ENCODE peak calls at places on chromosomes 12 and 14, in four cellular contexts. L is iPS DF 6.9, M is mammary epithelial cell, Z is ascending aorta. S is an unnamed sample. For H3K4me1, the result is how much of the 10 kb centered on the place peaks cover.

GRCh38 chr14:89537911-89538310 is 120.9 kb upstream of the FOXN3 start:
- DNase-seq in L (no peak), Z (no peak), M (no peak), S (no peak)

GRCh38 chr14:100160534-100160916 is 1.1 kb upstream of the DEGS2 start:
- DNase-seq in M (no peak), L (no peak), Z (no peak), S (no peak)

GRCh38 chr14:93104961-93105360 is 10.8 kb downstream of the ITPK1 start:
- DNase-seq in M (no peak), Z (no peak), L (no peak), S (no peak)

GRCh38 chr12:52748578-52748977 is 28.6 kb downstream of the KRT76 start:
- DNase-seq in M (no peak), L (no peak), Z (no peak), S (no peak)

GRCh38 chr12:98085360-98085759 is 430.0 kb upstream of the TMPO start:
- DNase-seq in M (no peak), Z (no peak), L (no peak), S (no peak)

GRCh38 chr12:51827925-51828818 is 20.3 kb downstream of the FIGNL2 start:
- DNase-seq in L (no peak), Z (no peak), M (peak), S (no peak)

GRCh38 chr14:76955575-76956252 is 72.8 kb downstream of the IRF2BPL start:
- DNase-seq in Z (no peak), M (peak), L (no peak), S (peak)

GRCh38 chr12:104370989-104371870 is 67.7 kb downstream of the EID3 start:
- DNase-seq in Z (no peak), L (peak), M (peak), S (no peak)

GRCh38 chr12:121165316-121165715 is 32.6 kb downstream of the P2RX7 start:
- DNase-seq in L (no peak), M (peak), Z (no peak), S (no peak)

GRCh38 chr12:27291862-27292261 is 40.8 kb upstream of the BMAL2 start:
- DNase-seq in Z (no peak), M (no peak), L (no peak), S (no peak)

GRCh38 chr12:120043421-120043820 is 54.4 kb downstream of the BICDL1 start:
- DNase-seq in M (no peak), L (no peak), Z (no peak), S (no peak)

GRCh38 chr14:24284501-24285035 is 13.2 kb upstream of the RABGGTA start:
- DNase-seq in Z (no peak), M (no peak), L (no peak), S (no peak)
- H3K4me1 ChIP-seq in Z (under half), M (under half), L (under half), S (under half)

GRCh38 chr12:9122166-9122609 is 6.5 kb upstream of the A2M start:
- DNase-seq in M (no peak), Z (no peak), L (no peak), S (no peak)
- H3K4me3 ChIP-seq in M (no peak), Z (peak), L (no peak), S (no peak)

GRCh38 chr12:81815611-81816010 is 56.5 kb upstream of the PPFIA2 start:
- DNase-seq in Z (no peak), M (no peak), L (no peak), S (no peak)

GRCh38 chr12:81819991-81820633 is 61.0 kb upstream of the PPFIA2 start:
- DNase-seq in Z (no peak), M (peak), L (no peak), S (no peak)
- H3K27ac ChIP-seq in Z (peak), M (no peak), L (no peak), S (no peak)

GRCh38 chr12:89692442-89692841 is 16.2 kb downstream of the ATP2B1 start:
- DNase-seq in M (no peak), Z (no peak), L (no peak), S (no peak)
- H3K4me1 ChIP-seq in M (under half), Z (under half), L (under half), S (under half)

DNA sequence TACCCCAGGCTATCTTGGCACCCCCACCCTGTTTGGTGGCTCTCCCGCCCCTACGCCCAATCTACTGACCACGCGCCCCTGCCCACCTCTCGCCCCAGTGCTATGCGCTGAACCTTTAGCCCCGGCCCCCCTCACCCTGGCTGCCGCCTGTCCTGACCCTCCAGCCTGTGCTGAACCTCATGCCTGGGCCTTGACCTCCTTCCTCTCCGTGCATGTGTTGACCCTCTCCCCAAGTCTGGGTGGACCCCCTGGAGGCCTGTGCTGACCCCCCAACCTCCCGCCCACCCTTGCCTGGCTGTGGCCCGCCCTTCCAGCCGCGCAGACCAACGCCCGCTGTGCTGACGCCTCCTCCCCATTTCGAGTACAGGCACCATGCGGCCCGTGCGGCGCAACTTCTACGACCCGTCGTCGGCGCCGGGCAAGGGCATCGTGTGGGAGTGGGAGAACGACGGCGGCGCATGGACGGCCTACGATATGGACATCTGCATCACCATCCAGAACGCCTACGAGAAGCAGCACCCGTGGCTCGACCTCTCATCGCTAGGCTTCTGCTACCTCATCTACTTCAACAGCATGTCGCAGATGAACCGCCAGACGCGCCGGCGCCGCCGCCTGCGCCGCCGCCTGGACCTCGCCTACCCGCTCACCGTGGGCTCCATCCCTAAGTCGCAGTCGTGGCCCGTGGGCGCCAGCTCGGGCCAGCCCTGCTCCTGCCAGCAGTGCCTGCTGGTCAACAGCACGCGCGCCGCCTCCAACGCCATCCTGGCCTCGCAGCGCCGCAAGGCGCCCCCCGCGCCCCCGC is 20.7 kb downstream of the DTX1 start:
- DNase-seq in M (no peak), L (no peak), Z (no peak), S (no peak)
- H3K4me3 ChIP-seq in M (no peak), L (peak), Z (no peak), S (no peak)

GRCh38 chr12:130633771-130634170 is 82.3 kb downstream of the RIMBP2 start:
- DNase-seq in L (no peak), M (no peak), Z (no peak), S (no peak)
- H3K27ac ChIP-seq in L (no peak), M (no peak), Z (no peak), S (no peak)

S was measured in CD8-positive, alpha-beta memory T cell.